ENCODE peak calls at places on chromosome 13, in four cellular contexts. K is tibial artery, F is Panc1, R is thoracic aorta. M is an unnamed sample. For H3K4me1, the result is how much of the 10 kb centered on the place peaks cover.

GRCh38 chr13:74026753-74027152 is 107.5 kb downstream of the KLF12 start:
- DNase-seq in F (no peak), K (no peak), R (no peak), M (peak)

GRCh38 chr13:51258612-51259358 is 36.6 kb downstream of the FAM124A start:
- DNase-seq in K (no peak), F (no peak), R (no peak), M (no peak)

GRCh38 chr13:70756088-70756487 is 647.8 kb upstream of the KLHL1 start:
- DNase-seq in R (no peak), F (no peak), K (no peak), M (no peak)

GRCh38 chr13:50284540-50284939 is 269.3 kb downstream of the KCNRG start:
- DNase-seq in F (no peak), R (no peak), K (no peak), M (no peak)

GRCh38 chr13:114151565-114152284 is 19.3 kb upstream of the RASA3 start:
- DNase-seq in F (no peak), K (no peak), R (no peak), M (no peak)

GRCh38 chr13:93230466-93230865 is 3.9 kb downstream of the GPC6 start:
- DNase-seq in K (no peak), F (no peak), R (no peak), M (no peak)

GRCh38 chr13:79128158-79128557 is 277.9 kb downstream of the RBM26 start:
- DNase-seq in R (no peak), K (no peak), F (no peak), M (no peak)

GRCh38 chr13:109152941-109153340 is 523.5 kb downstream of the MYO16 start:
- DNase-seq in K (no peak), R (no peak), F (no peak), M (no peak)

GRCh38 chr13:34046457-34046856 is 228.5 kb downstream of the RFC3 start:
- DNase-seq in K (no peak), F (no peak), R (no peak), M (no peak)

GRCh38 chr13:21106089-21106488 is 44.7 kb upstream of the LATS2 start:
- DNase-seq in F (no peak), R (no peak), K (no peak), M (no peak)

GRCh38 chr13:106657104-106657503 is 89.2 kb upstream of the ARGLU1 start:
- DNase-seq in R (no peak), F (no peak), K (no peak), M (no peak)

GRCh38 chr13:44306401-44307192 is 67.0 kb upstream of the SERP2 start:
- DNase-seq in K (peak), R (no peak), F (peak), M (no peak)

GRCh38 chr13:114134944-114135610 is 2.7 kb upstream of the RASA3 start:
- DNase-seq in K (peak), F (no peak), R (no peak), M (no peak)

GRCh38 chr13:65913173-65913572 is 1317.0 kb downstream of the PCDH9 start:
- DNase-seq in K (no peak), F (no peak), R (no peak), M (no peak)

GRCh38 chr13:106847049-106847448 is 279.1 kb upstream of the ARGLU1 start:
- DNase-seq in F (no peak), R (no peak), K (no peak), M (no peak)

GRCh38 chr13:33487575-33488243 is 202.2 kb upstream of the STARD13 start:
- DNase-seq in K (no peak), R (no peak), F (no peak), M (no peak)

GRCh38 chr13:113837554-113838355 is 26.1 kb downstream of the GAS6 start:
- DNase-seq in R (peak), K (peak), F (no peak), M (no peak)

GRCh38 chr13:49410006-49410405 is 33.9 kb downstream of the CAB39L start:
- DNase-seq in K (no peak), R (no peak), F (no peak), M (no peak)

GRCh38 chr13:29922896-29923295 is 72.5 kb upstream of the UBL3 start:
- DNase-seq in K (no peak), R (no peak), F (no peak), M (no peak)
- H3K27ac ChIP-seq in K (peak), R (peak), F (no peak), M (no peak)

GRCh38 chr13:40653558-40654318 is 12.7 kb downstream of the FOXO1 start:
- DNase-seq in K (no peak), F (no peak), R (no peak), M (no peak)
- H3K4me1 ChIP-seq in K (half or more), F (under half), R (half or more), M (under half)

DNA sequence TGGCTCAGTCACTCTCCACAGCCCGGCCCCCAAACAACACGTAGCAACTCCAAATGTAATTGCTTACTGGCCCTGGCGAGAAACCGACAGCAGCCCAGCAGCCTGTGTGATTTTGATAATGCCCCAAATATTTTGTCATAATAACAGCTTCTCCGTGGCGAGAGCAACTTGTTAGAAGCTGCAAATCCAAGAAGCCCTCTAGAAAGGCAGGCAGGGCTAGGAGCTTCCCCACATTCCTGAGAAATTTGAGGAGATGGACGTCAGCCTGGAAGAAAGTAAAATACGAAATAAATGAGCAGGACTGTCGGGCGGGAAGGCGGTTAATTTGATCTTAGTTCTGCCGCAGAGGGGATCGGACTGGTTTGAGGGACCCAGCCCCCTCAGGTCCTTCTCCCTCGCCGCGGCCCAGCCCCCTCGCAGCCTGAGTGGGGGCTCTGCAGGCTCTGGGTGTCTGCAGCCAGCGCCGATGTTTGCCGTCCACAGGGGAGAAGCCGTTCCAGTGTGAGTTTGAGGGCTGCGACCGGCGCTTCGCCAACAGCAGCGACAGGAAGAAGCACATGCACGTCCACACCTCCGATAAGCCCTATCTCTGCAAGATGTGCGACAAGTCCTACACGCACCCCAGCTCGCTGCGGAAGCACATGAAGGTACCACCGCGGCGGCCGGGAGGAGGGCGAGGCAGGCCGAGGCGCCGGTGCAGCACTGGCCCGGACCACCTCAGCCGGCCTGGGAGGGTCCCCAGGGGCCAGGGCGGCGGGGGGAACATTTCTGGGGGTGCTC is 3.1 kb downstream of the ZIC2 start:
- DNase-seq in K (no peak), F (no peak), R (no peak), M (no peak)
- H3K4me3 ChIP-seq in K (no peak), F (peak), R (no peak), M (peak)

DNA sequence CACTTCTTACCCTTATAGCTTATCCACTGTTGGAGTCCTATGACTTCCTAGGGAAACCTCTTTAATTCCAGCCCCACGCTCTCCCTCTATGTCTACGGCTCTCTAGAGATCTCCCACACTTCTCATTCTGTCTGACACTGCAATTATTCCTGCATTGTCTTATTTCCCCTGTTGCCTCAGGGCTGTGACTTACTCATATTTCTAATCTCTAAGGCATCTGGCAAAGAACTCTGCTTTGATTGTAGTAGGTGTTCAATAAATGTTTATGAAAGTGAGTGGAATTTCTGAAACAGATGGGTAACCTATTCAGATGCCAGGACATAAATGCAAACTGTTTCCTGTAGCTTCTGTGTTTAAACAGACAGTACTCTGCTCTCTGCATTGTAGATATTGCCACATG is 102.4 kb upstream of the SERTM1 start:
- DNase-seq in K (no peak), R (no peak), F (no peak), M (no peak)
- H3K27ac ChIP-seq in K (no peak), R (no peak), F (no peak), M (no peak)

GRCh38 chr13:23469901-23470525 is 36.5 kb upstream of the SACS start:
- DNase-seq in F (no peak), R (no peak), K (no peak), M (no peak)

GRCh38 chr13:23467932-23468278 is 34.4 kb upstream of the SACS start:
- DNase-seq in K (no peak), R (no peak), F (no peak), M (no peak)

GRCh38 chr13:23466144-23467002 is 32.9 kb upstream of the SACS start:
- DNase-seq in F (peak), R (peak), K (peak), M (peak)

GRCh38 chr13:23468811-23469210 is 35.3 kb upstream of the SACS start:
- DNase-seq in R (no peak), F (no peak), K (no peak), M (no peak)

GRCh38 chr13:23467048-23467931 is 33.8 kb upstream of the SACS start:
- DNase-seq in F (no peak), K (no peak), R (no peak), M (no peak)
- H3K4me1 ChIP-seq in F (under half), K (under half), R (under half), M (under half)